ENCODE peak calls at places on chromosomes 11 and 22, in nine cellular contexts. Z is kidney epithelial cell; O is heart left ventricle; F is fibroblast of pulmonary artery; I is A673; K is CD8-positive, alpha-beta T cell; A is fibroblast of lung; H is epithelial cell of esophagus; G is breast epithelium. L is an unnamed sample.

GRCh38 chr11:1916986-1917522 is 2.4 kb upstream of the TNNT3 start:
- DNase-seq in Z (no peak), O (peak), F (no peak), I (no peak), K (no peak), A (no peak), H (no peak), G (no peak), L (no peak)

GRCh38 chr11:100152751-100153150 is 534.3 kb upstream of the ARHGAP42 start:
- DNase-seq in Z (no peak), O (no peak), F (no peak), I (peak), K (no peak), A (no peak), H (no peak), G (no peak), L (no peak)

GRCh38 chr11:86814775-86815174 is 14.4 kb downstream of the PRSS23 start:
- DNase-seq in Z (no peak), O (no peak), F (peak), I (no peak), K (no peak), A (peak), H (peak), G (no peak), L (no peak)

GRCh38 chr11:10293423-10294288 is at the start of gene SBF2:
- DNase-seq in Z (no peak), O (peak), F (peak), I (peak), K (peak), A (peak), H (peak), G (peak), L (peak)

GRCh38 chr22:38412435-38413084 is 42.4 kb downstream of the KCNJ4 start:
- DNase-seq in Z (no peak), O (no peak), F (no peak), I (no peak), K (peak), A (no peak), H (no peak), G (peak), L (no peak)

GRCh38 chr11:3195251-3196160 is 23.1 kb downstream of the MRGPRG start:
- DNase-seq in Z (no peak), O (no peak), F (peak), I (peak), K (no peak), A (peak), H (no peak), G (peak), L (no peak)

GRCh38 chr11:45097721-45098493 is 48.5 kb upstream of the PRDM11 start:
- DNase-seq in Z (no peak), O (peak), F (peak), I (peak), K (peak), A (peak), H (peak), G (peak), L (no peak)

GRCh38 chr11:13875643-13876042 is 86.9 kb upstream of the SPON1 start:
- DNase-seq in Z (no peak), O (no peak), F (no peak), I (no peak), K (no peak), A (no peak), H (no peak), G (no peak), L (no peak)

GRCh38 chr11:125239585-125240331 is 75.2 kb downstream of the PKNOX2 start:
- DNase-seq in Z (no peak), O (no peak), F (no peak), I (no peak), K (no peak), A (no peak), H (no peak), G (no peak), L (no peak)

GRCh38 chr22:35913925-35914324 is 114.7 kb downstream of the RBFOX2 start:
- DNase-seq in Z (no peak), O (no peak), F (no peak), I (no peak), K (no peak), A (no peak), H (no peak), G (no peak), L (no peak)
- H3K4me3 ChIP-seq in Z (no peak), O (peak), F (no peak), I (peak), K (no peak), A (peak), H (no peak), G (peak), L (no peak)

GRCh38 chr11:33258631-33259184 is 1.5 kb downstream of the HIPK3 start:
- DNase-seq in Z (no peak), O (no peak), F (peak), I (no peak), K (peak), A (peak), H (peak), G (no peak), L (no peak)
- H3K4me3 ChIP-seq in Z (peak), O (peak), F (peak), I (peak), K (peak), A (peak), H (peak), G (peak), L (peak)

DNA sequence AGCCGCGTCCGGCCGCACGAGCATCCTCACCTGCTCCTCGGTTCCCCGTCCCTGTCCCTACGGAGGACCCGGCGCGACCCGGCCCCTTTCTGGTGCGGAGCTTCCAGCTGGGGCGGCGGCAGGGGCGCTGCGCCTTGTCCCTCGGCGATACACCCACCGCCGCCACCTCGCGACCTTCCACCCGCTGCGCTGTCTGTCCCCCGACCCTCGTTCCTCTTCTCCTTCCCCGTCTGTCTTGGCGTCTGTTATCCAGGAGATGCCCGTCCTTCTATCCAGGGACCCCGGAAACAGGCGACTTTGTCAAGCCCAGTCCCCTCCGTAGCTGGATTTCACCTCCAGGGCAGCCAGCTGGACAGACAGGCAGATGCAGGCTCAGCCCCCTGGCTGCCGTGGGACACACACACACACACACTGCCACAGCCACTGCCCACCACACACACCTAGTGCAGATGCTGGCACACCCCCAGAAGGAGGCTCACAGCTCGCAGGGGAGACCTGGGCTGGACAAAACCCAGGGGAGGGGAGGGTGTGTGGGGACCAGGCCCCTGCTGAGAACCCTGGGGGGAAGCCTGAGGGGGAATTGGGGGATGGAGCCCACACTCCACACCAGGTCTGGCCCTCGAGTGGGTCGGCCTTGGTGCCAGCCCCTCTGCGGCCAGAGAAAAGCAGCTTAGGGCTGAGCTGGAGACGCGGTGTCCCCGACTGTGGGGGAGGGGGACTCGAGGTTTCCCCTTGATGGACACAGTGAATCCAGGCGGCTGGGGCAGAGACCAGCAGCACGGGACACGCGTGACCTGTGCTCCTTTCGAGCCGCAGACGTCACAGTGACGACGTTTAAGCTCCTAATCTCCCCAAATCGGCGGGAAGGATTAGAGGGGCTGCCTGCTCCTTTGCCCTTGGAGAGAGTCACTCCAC is 781 bp downstream of the DRD4 start:
- DNase-seq in Z (no peak), O (no peak), F (no peak), I (peak), K (no peak), A (no peak), H (no peak), G (no peak), L (no peak)
- H3K4me3 ChIP-seq in Z (no peak), O (peak), F (no peak), I (peak), K (no peak), A (no peak), H (no peak), G (peak), L (no peak)

GRCh38 chr11:33753304-33753703 is 17.1 kb upstream of the CD59 start:
- DNase-seq in Z (no peak), O (no peak), F (peak), I (no peak), K (no peak), A (peak), H (no peak), G (no peak), L (no peak)
- H3K4me3 ChIP-seq in Z (no peak), O (peak), F (no peak), I (no peak), K (no peak), A (no peak), H (no peak), G (no peak), L (no peak)